ENCODE peak calls at places on chromosomes 1 and 21, in four cellular contexts. Q is adrenal gland; X is effector memory CD4-positive, alpha-beta T cell; D is CD8-positive, alpha-beta T cell. E is an unnamed sample. For H3K9me3, H3K27me3 and H3K4me1, the result is how much of the 10 kb centered on the place peaks cover.

GRCh38 chr1:54100500-54100899 is 47.1 kb downstream of the TCEANC2 start:
- DNase-seq in Q (no peak), X (no peak), D (no peak), E (no peak)

GRCh38 chr1:55155522-55155921 is 59.6 kb downstream of the USP24 start:
- DNase-seq in Q (peak), X (no peak), D (no peak), E (peak)

GRCh38 chr1:212284332-212284743 is 872 bp upstream of the PPP2R5A start:
- DNase-seq in Q (no peak), X (no peak), D (no peak), E (no peak)

GRCh38 chr1:53079251-53079650 is 17.2 kb downstream of the PODN start:
- DNase-seq in Q (no peak), X (no peak), D (no peak), E (no peak)

GRCh38 chr1:60559371-60559770 is 485.8 kb upstream of the C1orf87 start:
- DNase-seq in Q (no peak), X (no peak), D (no peak), E (no peak)

GRCh38 chr1:19163261-19163660 is 46.8 kb downstream of the UBR4 start:
- DNase-seq in Q (peak), X (no peak), D (no peak), E (no peak)

GRCh38 chr1:46983416-46983815 is 40.1 kb upstream of the CYP4X1 start:
- DNase-seq in Q (no peak), X (no peak), D (no peak), E (no peak)

GRCh38 chr1:232568331-232568852 is 61.5 kb downstream of the SIPA1L2 start:
- DNase-seq in Q (no peak), X (no peak), D (no peak), E (no peak)

GRCh38 chr1:4825841-4826450 is 171.5 kb downstream of the AJAP1 start:
- DNase-seq in Q (no peak), X (no peak), D (no peak), E (peak)

GRCh38 chr1:3219005-3219724 is 150.2 kb downstream of the PRDM16 start:
- DNase-seq in Q (peak), X (no peak), D (no peak), E (no peak)

GRCh38 chr1:90850181-90850924 is 133.3 kb upstream of the BARHL2 start:
- DNase-seq in Q (peak), X (no peak), D (no peak), E (no peak)

GRCh38 chr1:61152706-61153105 is 70.3 kb downstream of the NFIA start:
- DNase-seq in Q (peak), X (no peak), D (no peak), E (no peak)

GRCh38 chr21:29753216-29753615 is 186.6 kb downstream of the GRIK1 start:
- DNase-seq in Q (no peak), X (no peak), D (no peak), E (no peak)

GRCh38 chr21:25837545-25838263 is 102.9 kb downstream of the GABPA start:
- DNase-seq in Q (peak), X (no peak), D (no peak), E (no peak)

GRCh38 chr21:25456672-25457071 is 150.6 kb downstream of the MRPL39 start:
- DNase-seq in Q (no peak), X (no peak), D (no peak), E (no peak)

GRCh38 chr1:54298284-54299033 is 98.5 kb downstream of the MRPL37 start:
- DNase-seq in Q (peak), X (no peak), D (no peak), E (no peak)

GRCh38 chr1:65924471-65924870 is 131.8 kb downstream of the PDE4B start:
- DNase-seq in Q (no peak), X (no peak), D (no peak), E (no peak)

GRCh38 chr1:39048745-39049370 is 22.7 kb downstream of the NDUFS5 start:
- DNase-seq in Q (no peak), X (no peak), D (no peak), E (no peak)

GRCh38 chr21:18117116-18117515 is 127.5 kb upstream of the CHODL start:
- DNase-seq in Q (no peak), X (no peak), D (no peak), E (no peak)

GRCh38 chr1:61266738-61267137 is 184.4 kb downstream of the NFIA start:
- DNase-seq in Q (no peak), X (no peak), D (no peak), E (no peak)

GRCh38 chr1:239353536-239353935 is 32.8 kb upstream of the CHRM3 start:
- DNase-seq in Q (no peak), X (no peak), D (no peak), E (no peak)

GRCh38 chr1:59272507-59272906 is 24.4 kb upstream of the FGGY start:
- DNase-seq in Q (no peak), X (no peak), D (no peak), E (no peak)

GRCh38 chr1:232036161-232036942 is 409.8 kb downstream of the DISC1 start:
- DNase-seq in Q (no peak), X (no peak), D (no peak), E (no peak)

GRCh38 chr1:116325922-116326321 is 47.1 kb upstream of the ATP1A1 start:
- DNase-seq in Q (no peak), X (peak), D (peak), E (peak)

GRCh38 chr1:11316701-11317100 is 43.7 kb downstream of the UBIAD1 start:
- DNase-seq in Q (no peak), X (no peak), D (no peak), E (no peak)

DNA sequence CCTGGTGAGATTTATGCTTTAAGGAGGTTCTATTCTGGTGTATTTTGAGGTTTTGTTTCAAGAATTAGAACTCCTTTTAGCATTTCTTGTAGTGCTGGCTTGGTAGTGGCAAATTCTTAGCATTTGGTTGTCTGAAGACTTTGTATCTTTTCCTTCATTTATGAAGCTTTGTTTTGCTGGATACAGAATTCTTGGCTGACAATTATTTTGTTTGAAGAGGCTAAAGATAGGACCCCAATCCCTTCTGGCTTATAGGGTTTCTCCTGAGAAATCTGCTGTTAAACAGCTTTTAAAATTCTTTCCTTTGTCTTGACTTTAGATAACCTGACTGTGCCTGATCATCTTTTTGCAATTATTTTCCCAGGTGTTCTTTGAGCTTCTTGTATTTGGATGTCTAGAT is 58.6 kb downstream of the GPR137B start:
- DNase-seq in Q (no peak), X (no peak), D (no peak), E (no peak)
- H3K9me3 ChIP-seq in Q (under half), X (under half), D (under half), E (under half)

DNA sequence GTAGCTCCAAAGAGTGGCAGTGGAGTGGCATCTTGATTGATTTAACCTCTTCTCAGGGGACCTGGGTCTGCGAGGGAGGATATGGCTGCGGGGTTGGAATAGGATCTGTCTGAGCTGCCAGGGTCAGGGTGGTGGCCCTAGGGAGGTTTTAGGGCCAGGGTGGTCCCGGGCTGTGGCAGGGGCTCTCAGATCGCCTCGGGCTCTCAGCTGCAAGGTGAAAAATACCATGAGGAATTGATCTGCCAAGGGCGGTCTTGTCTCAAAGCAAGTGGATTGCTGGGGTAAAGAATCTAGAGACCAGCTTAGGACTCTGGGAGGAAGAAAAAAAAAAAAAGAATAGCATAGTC is 3.7 kb downstream of the SIM2 start:
- DNase-seq in Q (no peak), X (no peak), D (peak), E (no peak)
- H3K27me3 ChIP-seq in Q (half or more), X (half or more), D (half or more), E (under half)

GRCh38 chr1:93840956-93841482 is 38.0 kb downstream of the DNTTIP2 start:
- DNase-seq in Q (no peak), X (no peak), D (no peak), E (no peak)
- H3K4me1 ChIP-seq in Q (under half), X (under half), D (under half), E (under half)

DNA sequence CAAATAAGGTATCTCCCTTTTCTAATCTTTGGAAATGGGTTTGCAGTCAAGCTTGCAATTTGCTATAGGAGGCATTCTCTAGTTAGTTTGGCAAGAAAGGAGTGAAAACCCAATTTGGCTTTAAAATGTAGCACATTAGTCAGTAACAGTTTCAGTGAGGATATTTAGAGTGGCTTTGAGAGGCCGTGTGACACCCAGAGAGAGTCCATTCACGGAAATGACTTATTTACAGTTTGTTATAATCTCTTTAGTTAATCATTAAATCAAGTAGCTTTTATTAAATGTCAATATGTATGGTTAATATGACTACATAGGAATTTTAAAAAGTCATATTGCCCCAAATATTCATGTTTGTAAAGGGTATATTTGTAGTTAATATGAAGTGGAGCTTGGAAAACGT is 9.6 kb downstream of the ZBTB18 start:
- DNase-seq in Q (no peak), X (no peak), D (no peak), E (no peak)
- H3K9me3 ChIP-seq in Q (under half), X (under half), D (under half), E (under half)

GRCh38 chr1:36602189-36602588 is 119.5 kb upstream of the CSF3R start:
- DNase-seq in Q (no peak), X (no peak), D (no peak), E (no peak)

GRCh38 chr1:36597514-36597913 is 114.8 kb upstream of the CSF3R start:
- DNase-seq in Q (no peak), X (no peak), D (no peak), E (no peak)

GRCh38 chr1:36595921-36596320 is 113.2 kb upstream of the CSF3R start:
- DNase-seq in Q (no peak), X (no peak), D (no peak), E (no peak)

GRCh38 chr1:36603461-36603860 is 120.7 kb upstream of the CSF3R start:
- DNase-seq in Q (no peak), X (no peak), D (no peak), E (no peak)

GRCh38 chr1:36599828-36600227 is 117.1 kb upstream of the CSF3R start:
- DNase-seq in Q (no peak), X (no peak), D (no peak), E (no peak)
- H3K27me3 ChIP-seq in Q (under half), X (under half), D (under half), E (under half)